ENCODE peak calls at places on chromosomes 12 and 14, in six cellular contexts. G is mesothelial cell of epicardium, K is AG04450, P is neural progenitor cell, W is uterus, E is progenitor cell of endocrine pancreas. M is an unnamed sample.

GRCh38 chr14:60510254-60510975 is 1.5 kb downstream of the SIX6 start:
- DNase-seq in G (no peak), K (no peak), P (no peak), W (no peak), E (no peak), M (no peak)

GRCh38 chr14:73173092-73173735 is 36.9 kb downstream of the PSEN1 start:
- DNase-seq in G (no peak), K (peak), P (peak), W (no peak), E (no peak), M (no peak)

GRCh38 chr12:11782914-11783420 is 133.5 kb downstream of the ETV6 start:
- DNase-seq in G (no peak), K (no peak), P (no peak), W (no peak), E (no peak), M (no peak)

GRCh38 chr12:40168868-40169267 is 55.9 kb upstream of the LRRK2 start:
- DNase-seq in G (no peak), K (no peak), P (no peak), W (no peak), E (no peak), M (no peak)

GRCh38 chr12:1502441-1502785 is 92.0 kb downstream of the FBXL14 start:
- DNase-seq in G (no peak), K (no peak), P (no peak), W (no peak), E (no peak), M (no peak)

GRCh38 chr12:3147260-3147659 is 70.1 kb downstream of the TSPAN9 start:
- DNase-seq in G (no peak), K (no peak), P (no peak), W (no peak), E (no peak), M (no peak)

GRCh38 chr12:114938487-114939210 is 254.7 kb upstream of the TBX3 start:
- DNase-seq in G (no peak), K (no peak), P (peak), W (no peak), E (no peak), M (no peak)

GRCh38 chr12:24561882-24562760 is 386.8 kb downstream of the BCAT1 start:
- DNase-seq in G (peak), K (no peak), P (peak), W (peak), E (peak), M (peak)

GRCh38 chr12:131869871-131870418 is 24.5 kb upstream of the ULK1 start:
- DNase-seq in G (no peak), K (no peak), P (no peak), W (no peak), E (no peak), M (no peak)

GRCh38 chr12:9634177-9634803 is 26.6 kb upstream of the KLRB1 start:
- DNase-seq in G (no peak), K (no peak), P (peak), W (peak), E (peak), M (no peak)

GRCh38 chr12:102973583-102973982 is 16.1 kb downstream of the ASCL1 start:
- DNase-seq in G (no peak), K (no peak), P (no peak), W (no peak), E (no peak), M (no peak)

GRCh38 chr14:85701763-85702162 is 171.8 kb downstream of the FLRT2 start:
- DNase-seq in G (no peak), K (no peak), P (no peak), W (no peak), E (no peak), M (no peak)

GRCh38 chr12:60752589-60752988 is 1156.8 kb downstream of the SLC16A7 start:
- DNase-seq in G (no peak), K (no peak), P (no peak), W (no peak), E (no peak), M (no peak)

GRCh38 chr12:18454330-18454729 is 193.0 kb downstream of the PIK3C2G start:
- DNase-seq in G (no peak), K (no peak), P (peak), W (no peak), E (no peak), M (no peak)

GRCh38 chr14:75283162-75283883 is 4.7 kb downstream of the FOS start:
- DNase-seq in G (no peak), K (no peak), P (no peak), W (no peak), E (no peak), M (no peak)

GRCh38 chr14:28308727-28309126 is 457.9 kb upstream of the FOXG1 start:
- DNase-seq in G (no peak), K (no peak), P (no peak), W (no peak), E (no peak), M (no peak)

GRCh38 chr14:85084344-85084743 is 445.6 kb upstream of the FLRT2 start:
- DNase-seq in G (no peak), K (no peak), P (no peak), W (no peak), E (no peak), M (no peak)

GRCh38 chr12:48329199-48329939 is 21.4 kb downstream of the ZNF641 start:
- DNase-seq in G (no peak), K (no peak), P (no peak), W (no peak), E (no peak), M (no peak)

GRCh38 chr12:88726806-88727722 is 146.8 kb upstream of the KITLG start:
- DNase-seq in G (no peak), K (peak), P (no peak), W (no peak), E (no peak), M (no peak)

GRCh38 chr12:4434721-4435425 is 10.7 kb downstream of the FGF6 start:
- DNase-seq in G (no peak), K (no peak), P (no peak), W (no peak), E (peak), M (peak)

GRCh38 chr12:9328065-9328464 is 119.9 kb upstream of the PZP start:
- DNase-seq in G (no peak), K (no peak), P (no peak), W (no peak), E (no peak), M (no peak)

GRCh38 chr12:44503329-44503728 is 372.8 kb downstream of the NELL2 start:
- DNase-seq in G (no peak), K (no peak), P (no peak), W (no peak), E (no peak), M (no peak)

GRCh38 chr12:26750531-26751171 is 82.3 kb downstream of the ITPR2 start:
- DNase-seq in G (no peak), K (no peak), P (no peak), W (no peak), E (no peak), M (no peak)

GRCh38 chr12:39972119-39972518 is 133.8 kb downstream of the SLC2A13 start:
- DNase-seq in G (no peak), K (no peak), P (no peak), W (no peak), E (no peak), M (no peak)

GRCh38 chr12:64475518-64475917 is 23.6 kb downstream of the TBK1 start:
- DNase-seq in G (no peak), K (no peak), P (no peak), W (no peak), E (no peak), M (no peak)

GRCh38 chr12:64450057-64450640 is 1.8 kb upstream of the TBK1 start:
- DNase-seq in G (no peak), K (no peak), P (no peak), W (no peak), E (no peak), M (no peak)

GRCh38 chr14:56874375-56874774 is 64.1 kb upstream of the OTX2 start:
- DNase-seq in G (no peak), K (no peak), P (peak), W (no peak), E (no peak), M (no peak)

GRCh38 chr14:96239759-96240158 is 16.3 kb upstream of the BDKRB1 start:
- DNase-seq in G (no peak), K (no peak), P (no peak), W (no peak), E (no peak), M (no peak)

GRCh38 chr12:59055204-59055839 is 135.0 kb upstream of the LRIG3 start:
- DNase-seq in G (no peak), K (no peak), P (no peak), W (no peak), E (no peak), M (no peak)

GRCh38 chr12:70609739-70610491 is 27.3 kb downstream of the PTPRB start:
- DNase-seq in G (peak), K (no peak), P (peak), W (peak), E (peak), M (no peak)

GRCh38 chr14:76672123-76672522 is 89.1 kb upstream of the VASH1 start:
- DNase-seq in G (no peak), K (no peak), P (no peak), W (no peak), E (no peak), M (no peak)

GRCh38 chr14:71742491-71742890 is 189.7 kb upstream of the RGS6 start:
- DNase-seq in G (no peak), K (no peak), P (no peak), W (no peak), E (no peak), M (no peak)

GRCh38 chr12:14892726-14893442 is 7.2 kb upstream of the MGP start:
- DNase-seq in G (no peak), K (no peak), P (peak), W (peak), E (no peak), M (no peak)
- TF ChIP-seq CTCF in G (no peak), K (no peak), P (peak), W (peak), E (no peak), M (no peak)

DNA sequence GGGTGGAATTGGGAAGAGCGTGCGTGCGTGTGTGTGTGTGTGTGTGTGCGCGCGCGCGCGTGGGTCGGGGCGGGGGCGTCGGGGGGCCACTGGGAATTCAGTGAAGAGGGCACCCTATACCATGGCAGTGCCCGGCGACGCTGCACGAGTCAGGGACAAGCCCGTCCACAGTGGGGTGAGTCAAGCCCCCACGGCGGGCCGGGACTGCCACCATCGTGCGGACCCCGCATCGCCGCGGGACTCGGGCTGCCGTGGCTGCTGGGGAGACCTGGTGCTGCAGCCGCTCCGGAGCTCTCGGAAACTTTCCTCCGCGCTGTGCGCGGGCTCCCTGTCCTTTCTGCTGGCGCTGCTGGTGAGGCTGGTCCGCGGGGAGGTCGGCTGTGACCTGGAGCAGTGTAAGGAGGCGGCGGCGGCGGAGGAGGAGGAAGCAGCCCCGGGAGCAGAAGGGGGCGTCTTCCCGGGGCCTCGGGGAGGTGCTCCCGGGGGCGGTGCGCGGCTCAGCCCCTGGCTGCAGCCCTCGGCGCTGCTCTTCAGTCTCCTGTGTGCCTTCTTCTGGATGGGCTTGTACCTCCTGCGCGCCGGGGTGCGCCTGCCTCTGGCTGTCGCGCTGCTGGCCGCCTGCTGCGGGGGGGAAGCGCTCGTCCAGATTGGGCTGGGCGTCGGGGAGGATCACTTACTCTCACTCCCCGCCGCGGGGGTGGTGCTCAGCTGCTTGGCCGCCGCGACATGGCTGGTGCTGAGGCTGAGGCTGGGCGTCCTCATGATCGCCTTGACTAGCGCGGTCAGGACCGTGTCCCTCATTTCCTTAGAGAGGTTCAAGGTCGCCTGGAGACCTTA is 1.0 kb downstream of the PDE3A start:
- DNase-seq in G (peak), K (no peak), P (peak), W (peak), E (peak), M (peak)
- TF ChIP-seq CTCF in G (no peak), K (no peak), P (peak), W (peak), E (peak), M (peak)

GRCh38 chr14:100748944-100749343 is 22.3 kb downstream of the DLK1 start:
- DNase-seq in G (peak), K (no peak), P (no peak), W (no peak), E (no peak), M (no peak)

GRCh38 chr14:100747736-100748135 is 21.0 kb downstream of the DLK1 start:
- DNase-seq in G (peak), K (no peak), P (no peak), W (no peak), E (no peak), M (no peak)

GRCh38 chr14:100746326-100746725 is 19.6 kb downstream of the DLK1 start:
- DNase-seq in G (no peak), K (no peak), P (no peak), W (no peak), E (no peak), M (no peak)

GRCh38 chr14:100748403-100748802 is 21.7 kb downstream of the DLK1 start:
- DNase-seq in G (peak), K (no peak), P (no peak), W (no peak), E (no peak), M (no peak)

GRCh38 chr14:100747021-100747586 is 20.4 kb downstream of the DLK1 start:
- DNase-seq in G (peak), K (peak), P (no peak), W (peak), E (no peak), M (no peak)
- TF ChIP-seq CTCF in G (no peak), K (peak), P (no peak), W (no peak), E (no peak), M (no peak)

GRCh38 chr14:67837011-67837624 is 17.5 kb downstream of the RAD51B start:
- DNase-seq in G (peak), K (peak), P (peak), W (peak), E (no peak), M (no peak)
- TF ChIP-seq CTCF in G (peak), K (peak), P (peak), W (peak), E (peak), M (peak)

GRCh38 chr12:57737467-57738141 is 938 bp downstream of the AGAP2 start:
- DNase-seq in G (no peak), K (no peak), P (peak), W (no peak), E (no peak), M (no peak)

GRCh38 chr12:57736743-57737466 is 1.6 kb downstream of the AGAP2 start:
- DNase-seq in G (no peak), K (no peak), P (peak), W (no peak), E (no peak), M (no peak)

GRCh38 chr12:57735198-57735855 is 3.2 kb downstream of the AGAP2 start:
- DNase-seq in G (no peak), K (no peak), P (peak), W (no peak), E (no peak), M (no peak)

GRCh38 chr12:57734586-57734985 is 4.0 kb downstream of the AGAP2 start:
- DNase-seq in G (no peak), K (no peak), P (no peak), W (no peak), E (no peak), M (no peak)

DNA sequence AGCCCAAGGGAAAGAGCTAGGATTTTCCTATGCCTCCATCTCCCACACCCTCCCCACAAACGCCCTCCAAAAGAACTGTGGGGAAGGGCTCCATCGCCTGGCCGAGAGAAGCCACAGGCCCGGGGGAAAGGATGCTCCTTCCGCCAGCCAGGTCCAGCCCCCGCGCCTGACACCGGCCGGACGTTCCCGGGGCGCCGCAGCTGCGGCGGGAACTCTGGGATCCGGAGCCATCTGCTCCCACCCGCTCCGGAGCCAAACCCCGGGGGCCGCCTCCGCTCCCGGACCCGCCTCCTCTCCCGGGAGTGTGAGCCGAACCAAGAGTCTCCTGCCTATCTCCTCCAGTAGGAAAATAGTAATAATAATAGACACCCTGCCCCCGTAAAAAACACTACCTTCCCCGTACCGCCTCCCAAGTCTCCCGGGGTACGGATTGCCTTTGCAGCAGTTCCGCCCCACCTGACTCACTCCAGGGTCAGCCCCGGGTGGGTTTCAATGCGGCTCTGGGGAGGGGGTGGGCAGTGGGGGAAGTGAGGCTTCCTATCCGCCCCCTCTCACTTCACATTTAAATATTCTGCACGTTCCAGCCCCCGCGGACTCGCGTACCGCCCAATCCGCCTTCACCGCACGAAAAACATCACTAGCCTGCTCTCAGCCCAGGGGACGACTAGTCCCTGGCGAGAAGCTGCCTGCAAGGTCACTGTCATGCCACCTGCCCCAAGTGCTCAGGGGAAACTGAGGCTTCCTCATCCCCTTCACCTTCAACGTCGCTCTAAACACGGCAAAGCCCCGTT is 2.4 kb downstream of the AGAP2 start:
- DNase-seq in G (no peak), K (no peak), P (peak), W (no peak), E (no peak), M (no peak)
- TF ChIP-seq CTCF in G (no peak), K (peak), P (peak), W (no peak), E (no peak), M (peak)

GRCh38 chr12:98838282-98838681 is 193.2 kb downstream of the APAF1 start:
- DNase-seq in G (no peak), K (no peak), P (no peak), W (no peak), E (no peak), M (no peak)
- TF ChIP-seq CTCF in G (peak), K (peak), P (peak), W (no peak), E (peak), M (peak)

DNA sequence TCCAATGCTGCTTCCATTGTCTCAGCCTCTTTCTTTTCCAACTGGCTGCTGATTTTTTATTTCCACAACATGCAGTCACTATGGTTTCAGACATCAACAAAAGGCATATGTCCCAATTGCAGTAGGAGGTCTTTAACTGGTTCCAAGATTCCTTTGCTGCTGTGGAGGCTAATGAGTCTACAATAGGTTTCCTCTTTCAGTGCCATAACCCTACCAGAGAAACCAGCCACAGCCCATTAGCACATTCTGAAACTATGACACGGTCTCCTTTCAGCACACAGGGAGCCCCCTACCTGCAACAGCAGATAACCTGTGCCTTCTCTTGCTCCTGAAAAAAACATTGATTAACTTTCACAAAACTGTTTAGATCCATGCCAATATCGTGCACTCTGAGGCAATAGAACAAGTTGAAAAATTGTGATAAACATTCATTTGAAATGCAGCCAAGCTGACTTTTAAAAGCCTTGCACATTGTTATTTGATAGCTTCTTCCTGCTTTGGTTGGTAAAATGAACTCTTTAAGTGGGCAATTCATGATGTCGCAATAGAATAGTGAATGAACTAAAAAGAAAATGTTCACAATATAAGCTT is 32.4 kb downstream of the PLEKHG7 start:
- DNase-seq in G (no peak), K (peak), P (no peak), W (peak), E (no peak), M (peak)
- TF ChIP-seq CTCF in G (no peak), K (no peak), P (no peak), W (no peak), E (peak), M (no peak)

GRCh38 chr12:38912116-38912515 is 6.7 kb upstream of the CPNE8 start:
- DNase-seq in G (no peak), K (no peak), P (no peak), W (no peak), E (no peak), M (no peak)

GRCh38 chr12:38907171-38907923 is 2.0 kb upstream of the CPNE8 start:
- DNase-seq in G (no peak), K (no peak), P (no peak), W (no peak), E (no peak), M (no peak)

GRCh38 chr12:38915783-38916182 is 10.4 kb upstream of the CPNE8 start:
- DNase-seq in G (no peak), K (no peak), P (no peak), W (no peak), E (no peak), M (no peak)

GRCh38 chr12:38906482-38907170 is 1.2 kb upstream of the CPNE8 start:
- DNase-seq in G (peak), K (no peak), P (peak), W (peak), E (peak), M (peak)

DNA sequence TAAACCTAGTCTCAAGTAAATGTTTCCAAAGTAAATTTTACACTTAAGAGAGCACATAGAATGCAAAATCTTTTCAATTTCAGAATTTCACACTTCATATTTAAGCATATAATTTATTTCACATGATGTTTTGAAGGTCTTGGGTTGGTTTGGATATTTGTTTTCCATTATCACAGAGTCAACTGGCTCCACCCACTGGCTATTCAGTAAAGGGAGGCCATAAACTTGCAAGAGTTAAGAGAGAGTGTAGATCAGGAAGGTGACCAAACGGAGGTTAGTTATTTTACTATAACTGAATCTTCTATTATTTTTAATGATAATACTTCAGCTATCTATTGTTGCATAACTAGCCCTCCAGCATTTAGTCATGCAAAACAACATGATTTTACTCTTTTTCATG is 6.2 kb upstream of the CPNE8 start:
- DNase-seq in G (no peak), K (no peak), P (no peak), W (no peak), E (no peak), M (no peak)
- TF ChIP-seq CTCF in G (no peak), K (no peak), P (peak), W (no peak), E (no peak), M (peak)

GRCh38 chr14:105419055-105419304 is 647 bp upstream of the MTA1 start:
- DNase-seq in G (no peak), K (no peak), P (no peak), W (no peak), E (no peak), M (no peak)
- TF ChIP-seq CTCF in G (no peak), K (no peak), P (no peak), W (no peak), E (no peak), M (no peak)

M was measured in osteocyte.